ENCODE peak calls at places on chromosome 11, in six cellular contexts. G is H1, B is HepG2, H is K562, R is HCT116, K is GM12878. P is an unnamed sample.

GRCh38 chr11:63862923-63863322 is 24.0 kb downstream of the MARK2 start:
- DNase-seq in H (no peak), R (no peak), K (no peak), G (no peak), B (peak), P (peak)

GRCh38 chr11:69636512-69636866 is 4.5 kb upstream of the CCND1 start:
- DNase-seq in R (peak), H (no peak), K (no peak), B (no peak), G (peak), P (peak)

GRCh38 chr11:111635706-111636045 is 33.4 kb downstream of the SIK2 start:
- DNase-seq in H (peak), B (no peak), G (no peak), K (no peak), R (no peak), P (no peak)

GRCh38 chr11:105181521-105181920 is 42.0 kb upstream of the CARD18 start:
- DNase-seq in K (no peak), R (no peak), G (no peak), B (no peak), H (no peak), P (no peak)

GRCh38 chr11:103586756-103587155 is 449.7 kb upstream of the DDI1 start:
- DNase-seq in R (no peak), G (no peak), H (no peak), K (no peak), B (no peak), P (no peak)

GRCh38 chr11:34357646-34358257 is at the start of gene ABTB2:
- DNase-seq in H (peak), G (peak), R (peak), K (peak), B (peak), P (peak)

GRCh38 chr11:131888230-131888826 is 517.9 kb downstream of the NTM start:
- DNase-seq in R (no peak), B (no peak), G (no peak), H (no peak), K (no peak), P (no peak)

GRCh38 chr11:19187880-19188279 is 13.9 kb downstream of the CSRP3 start:
- DNase-seq in K (no peak), H (no peak), G (no peak), B (peak), R (no peak), P (no peak)

GRCh38 chr11:2300290-2300935 is 1.3 kb downstream of the C11orf21 start:
- DNase-seq in R (no peak), B (no peak), K (no peak), G (no peak), H (no peak), P (no peak)

GRCh38 chr11:72740060-72740424 is 12.2 kb downstream of the ARAP1 start:
- DNase-seq in B (no peak), K (no peak), G (no peak), H (no peak), R (no peak), P (no peak)

GRCh38 chr11:66975403-66976047 is 421 bp downstream of the C11orf86 start:
- DNase-seq in B (no peak), R (no peak), H (no peak), G (peak), K (no peak), P (no peak)

GRCh38 chr11:15327786-15328231 is 213.1 kb downstream of the INSC start:
- DNase-seq in H (peak), G (peak), K (no peak), R (peak), B (peak), P (peak)

GRCh38 chr11:68314203-68314885 is 2.0 kb downstream of the LRP5 start:
- DNase-seq in K (no peak), R (no peak), H (peak), G (no peak), B (no peak), P (no peak)

GRCh38 chr11:10604340-10604748 is 35.9 kb upstream of the LYVE1 start:
- DNase-seq in R (no peak), B (peak), K (no peak), H (no peak), G (no peak), P (no peak)

GRCh38 chr11:67538823-67539505 is 15.7 kb upstream of the CABP2 start:
- DNase-seq in G (no peak), H (no peak), K (no peak), B (no peak), R (no peak), P (no peak)

GRCh38 chr11:40274017-40274416 is 1185.4 kb downstream of the LRRC4C start:
- DNase-seq in H (no peak), R (no peak), K (no peak), B (no peak), G (no peak), P (peak)

GRCh38 chr11:18844753-18845367 is 53.3 kb upstream of the PTPN5 start:
- DNase-seq in G (no peak), B (peak), H (peak), R (peak), K (no peak), P (peak)

GRCh38 chr11:8045839-8046238 is 35.2 kb upstream of the TUB start:
- DNase-seq in H (no peak), G (peak), B (no peak), R (no peak), K (no peak), P (no peak)

GRCh38 chr11:41943671-41944070 is 484.2 kb upstream of the LRRC4C start:
- DNase-seq in H (no peak), G (no peak), B (no peak), K (no peak), R (no peak), P (no peak)

GRCh38 chr11:40602866-40603578 is 856.4 kb downstream of the LRRC4C start:
- DNase-seq in H (no peak), G (no peak), B (no peak), K (no peak), R (no peak), P (no peak)

DNA sequence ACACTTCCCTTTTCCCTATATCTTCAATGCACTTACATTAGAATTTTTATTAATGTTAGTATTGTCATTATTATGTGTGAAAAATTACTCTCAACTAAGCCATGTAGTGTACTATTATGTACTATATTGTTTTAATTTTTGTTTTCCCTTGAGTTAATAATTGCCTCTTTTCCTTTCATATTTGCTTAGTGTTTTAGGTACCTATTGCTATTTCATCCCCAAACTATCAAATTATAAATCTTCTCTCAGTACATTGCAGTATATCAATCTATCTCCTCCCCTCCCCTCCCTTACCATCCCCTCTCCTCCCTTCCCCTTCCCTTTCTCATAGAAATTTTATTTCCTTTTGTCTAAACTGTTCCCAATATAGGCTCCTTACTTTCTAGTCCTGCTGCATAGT is 12.8 kb upstream of the TENM4 start:
- DNase-seq in B (no peak), R (no peak), K (no peak), H (no peak), G (no peak), P (no peak)
- TF ChIP-seq JUND in B (no peak), R (no peak), K (no peak), H (no peak), G (no peak), P (no peak)

GRCh38 chr11:65425971-65426838 is 3.6 kb downstream of the NEAT1 start:
- DNase-seq in R (peak), B (no peak), H (no peak), G (no peak), K (no peak), P (no peak)
- TF ChIP-seq JUND in R (no peak), B (no peak), H (no peak), G (no peak), K (peak), P (no peak)

DNA sequence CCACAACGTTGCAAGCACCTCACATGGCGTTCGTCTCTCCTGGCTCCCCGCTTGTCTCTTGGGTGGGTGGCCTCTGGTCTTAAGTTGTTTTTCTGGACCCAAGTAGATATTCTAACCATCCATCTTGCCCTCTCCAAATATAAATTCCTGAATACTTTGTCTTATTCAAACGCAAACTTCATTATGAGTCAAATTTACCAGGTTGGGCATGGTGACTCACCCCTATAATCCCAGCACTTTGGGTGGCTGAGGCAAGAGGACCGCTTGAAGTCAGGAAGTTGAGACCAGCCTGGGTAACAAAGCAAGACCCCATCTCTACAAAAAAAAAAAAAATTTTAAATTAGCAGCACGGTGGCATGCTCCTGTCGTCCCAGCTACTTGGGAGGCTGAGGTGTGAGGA is 5.1 kb upstream of the IGSF9B start:
- DNase-seq in H (no peak), B (no peak), G (no peak), R (no peak), K (no peak), P (no peak)
- TF ChIP-seq JUND in H (no peak), B (no peak), G (no peak), R (peak), K (no peak), P (no peak)

GRCh38 chr11:65446446-65447277 is 24.1 kb downstream of the NEAT1 start:
- DNase-seq in K (no peak), B (no peak), G (no peak), R (no peak), H (no peak), P (no peak)

GRCh38 chr11:65445604-65446445 is 23.2 kb downstream of the NEAT1 start:
- DNase-seq in G (no peak), R (no peak), B (no peak), K (no peak), H (no peak), P (no peak)

GRCh38 chr11:65445101-65445603 is 22.6 kb downstream of the NEAT1 start:
- DNase-seq in G (no peak), K (no peak), R (no peak), H (no peak), B (no peak), P (peak)

GRCh38 chr11:65442952-65443351 is 20.4 kb downstream of the NEAT1 start:
- DNase-seq in B (no peak), H (no peak), K (no peak), G (no peak), R (no peak), P (peak)

DNA sequence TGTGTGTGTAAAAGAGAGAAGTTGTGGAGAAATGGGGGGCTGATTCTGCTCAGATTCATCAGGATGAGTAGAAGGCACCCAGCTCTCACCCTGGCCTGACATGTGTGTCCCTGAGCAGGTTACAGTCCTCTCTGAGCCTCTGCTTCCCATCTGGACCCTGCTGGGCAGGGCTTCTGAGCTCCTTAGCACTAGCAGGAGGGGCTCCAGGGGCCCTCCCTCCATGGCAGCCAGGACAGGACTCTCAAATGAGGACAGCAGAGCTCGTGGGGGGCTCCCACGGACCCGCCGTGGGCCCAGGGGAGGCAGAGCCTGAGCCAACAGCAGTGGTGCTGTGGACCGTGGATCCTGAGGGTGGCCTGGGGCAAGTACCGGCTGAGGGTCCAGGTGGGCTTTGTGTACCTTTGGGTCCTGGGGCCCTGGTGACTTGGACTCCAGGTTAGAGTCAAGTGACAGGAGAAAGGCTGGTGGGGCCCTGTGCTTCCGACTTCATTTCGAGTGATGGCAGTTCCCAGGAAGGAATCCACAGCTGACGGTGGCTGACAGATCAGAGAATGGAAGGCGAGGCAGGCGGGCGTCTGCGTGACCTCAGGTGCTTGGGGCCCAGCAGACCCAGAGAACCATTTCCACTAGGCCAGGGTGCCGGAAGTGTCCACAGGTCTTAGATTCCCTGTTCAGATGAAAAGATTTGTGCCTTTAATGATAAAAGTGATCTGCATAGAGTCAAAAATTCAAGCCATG is 21.9 kb downstream of the NEAT1 start:
- DNase-seq in K (no peak), H (no peak), G (no peak), R (no peak), B (no peak), P (no peak)
- TF ChIP-seq JUND in K (no peak), H (no peak), G (no peak), R (no peak), B (no peak), P (no peak)

DNA sequence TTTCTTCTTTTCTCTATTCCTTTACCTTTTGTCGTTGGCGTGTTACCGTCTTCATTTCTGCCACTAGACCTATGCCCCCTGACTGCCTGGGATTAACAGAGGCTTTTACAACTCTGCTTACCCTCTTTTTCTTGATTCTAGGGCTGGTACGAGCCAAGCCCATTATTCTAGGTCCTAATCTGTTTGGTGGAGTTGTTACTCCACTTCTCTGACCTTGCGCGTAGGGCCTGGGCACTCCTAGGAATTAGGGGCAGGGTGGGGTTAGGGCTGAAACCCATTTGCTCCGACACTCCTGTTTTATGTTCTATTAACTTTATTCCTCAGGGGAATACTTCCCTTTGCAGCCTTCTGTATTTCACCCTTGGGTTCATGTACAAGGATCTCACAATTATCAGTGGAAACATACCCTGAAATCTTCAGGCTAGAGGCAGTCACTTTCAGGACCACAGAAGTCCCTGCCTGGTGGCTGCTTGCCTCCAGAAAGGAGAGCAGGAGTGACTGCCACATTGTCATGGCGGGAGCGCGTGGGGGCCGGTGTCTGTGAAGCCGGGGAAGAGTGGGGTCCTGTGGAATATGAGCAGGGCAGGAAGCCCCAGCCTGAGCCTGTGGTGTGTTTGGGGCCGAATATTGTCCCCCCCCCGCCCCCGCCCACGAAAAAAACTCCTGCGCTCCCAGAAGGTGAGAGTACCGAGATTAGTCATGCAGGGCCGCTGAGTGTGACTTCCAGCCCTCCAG is 742 bp upstream of the SLC37A2 start:
- DNase-seq in K (no peak), R (no peak), G (peak), B (no peak), H (no peak), P (no peak)
- TF ChIP-seq JUND in K (peak), R (no peak), G (no peak), B (no peak), H (no peak), P (no peak)

DNA sequence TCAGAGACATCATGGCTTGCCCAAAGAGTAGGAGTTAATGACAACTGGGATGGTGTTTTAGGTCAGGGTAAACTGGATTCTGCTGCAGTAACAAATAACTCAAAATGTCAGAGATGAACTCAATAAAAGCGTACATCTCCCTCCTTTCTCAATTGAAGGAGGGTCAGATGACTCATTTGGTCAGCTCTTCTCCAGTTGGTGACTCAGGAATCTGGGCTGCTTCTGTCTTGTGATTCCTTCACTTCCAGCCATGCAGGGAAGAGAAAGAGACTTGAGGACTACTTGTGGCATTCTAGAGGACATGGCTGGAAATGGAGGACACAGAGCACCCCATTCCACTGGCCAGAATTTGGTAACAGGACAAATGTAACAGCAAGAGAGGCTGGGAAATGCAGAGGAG is 3.2 kb upstream of the SYT13 start:
- DNase-seq in R (no peak), H (no peak), B (no peak), K (no peak), G (no peak), P (no peak)
- TF ChIP-seq JUND in R (no peak), H (no peak), B (no peak), K (no peak), G (no peak), P (no peak)